ENCODE peak calls at places on chromosomes 16 and 17, in five cellular contexts. K is lung, H is MM.1S, I is cardiac muscle cell, X is colonic mucosa. F is an unnamed sample. For H3K36me3, the result is how much of the 10 kb centered on the place peaks cover.

GRCh38 chr16:4936991-4937781 is at the start of gene PPL:
- DNase-seq in K (peak), H (peak), I (peak), X (peak), F (no peak)

GRCh38 chr16:80972611-80973010 is 34.1 kb downstream of the CMC2 start:
- DNase-seq in K (no peak), H (no peak), I (no peak), X (no peak), F (no peak)

GRCh38 chr16:66380421-66380820 is 13.9 kb downstream of the CDH5 start:
- DNase-seq in K (no peak), H (no peak), I (no peak), X (no peak), F (no peak)

GRCh38 chr17:9890124-9890523 is 14.9 kb downstream of the RCVRN start:
- DNase-seq in K (no peak), H (no peak), I (peak), X (no peak), F (peak)

GRCh38 chr16:24753437-24753836 is 24.0 kb downstream of the TNRC6A start:
- DNase-seq in K (no peak), H (no peak), I (no peak), X (no peak), F (no peak)

GRCh38 chr16:24775455-24775854 is 46.0 kb downstream of the TNRC6A start:
- DNase-seq in K (peak), H (no peak), I (no peak), X (peak), F (no peak)

GRCh38 chr17:1906622-1907021 is 76.8 kb downstream of the RPA1 start:
- DNase-seq in K (no peak), H (no peak), I (peak), X (no peak), F (no peak)

GRCh38 chr16:52235186-52235585 is 311.8 kb downstream of the TOX3 start:
- DNase-seq in K (no peak), H (no peak), I (no peak), X (no peak), F (no peak)

GRCh38 chr17:14730821-14731220 is 429.9 kb downstream of the HS3ST3B1 start:
- DNase-seq in K (no peak), H (no peak), I (no peak), X (no peak), F (no peak)

GRCh38 chr16:57374067-57374534 is 1.8 kb downstream of the CX3CL1 start:
- DNase-seq in K (no peak), H (no peak), I (no peak), X (no peak), F (no peak)
- H3K4me3 ChIP-seq in K (peak), H (no peak), I (no peak), X (no peak), F (no peak)

DNA sequence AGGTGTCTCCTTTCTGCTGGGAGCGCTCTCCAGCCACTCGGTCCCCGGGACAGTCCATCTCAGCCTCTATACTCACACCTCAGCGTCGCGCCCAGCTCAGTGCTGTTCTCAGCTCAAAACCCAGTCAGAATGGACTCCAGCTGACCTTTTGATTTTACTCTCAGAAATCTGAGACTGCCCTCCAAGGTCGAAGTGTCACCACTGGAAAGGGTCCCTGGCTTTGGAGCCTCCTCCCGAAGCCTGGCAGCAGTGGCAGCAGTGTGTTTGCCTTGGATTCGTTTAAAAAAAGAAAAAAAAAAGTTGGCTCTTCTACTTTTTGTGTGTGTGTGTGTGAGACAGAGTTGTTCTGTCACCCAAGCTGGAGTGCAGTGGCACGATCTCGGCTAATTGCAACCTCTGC is 10.4 kb downstream of the KLHL36 start:
- DNase-seq in K (no peak), H (no peak), I (no peak), X (no peak), F (no peak)
- H3K36me3 ChIP-seq in K (half or more), H (under half), I (under half), X (under half), F (half or more)

GRCh38 chr16:11252482-11252931 is 3.5 kb downstream of the SOCS1 start:
- DNase-seq in K (no peak), H (no peak), I (no peak), X (no peak), F (no peak)
- H3K4me3 ChIP-seq in K (no peak), H (no peak), I (no peak), X (no peak), F (peak)

GRCh38 chr16:70269471-70269870 is 17.7 kb upstream of the EXOSC6 start:
- DNase-seq in K (no peak), H (no peak), I (no peak), X (no peak), F (no peak)
- H3K36me3 ChIP-seq in K (half or more), H (under half), I (half or more), X (under half), F (half or more)

DNA sequence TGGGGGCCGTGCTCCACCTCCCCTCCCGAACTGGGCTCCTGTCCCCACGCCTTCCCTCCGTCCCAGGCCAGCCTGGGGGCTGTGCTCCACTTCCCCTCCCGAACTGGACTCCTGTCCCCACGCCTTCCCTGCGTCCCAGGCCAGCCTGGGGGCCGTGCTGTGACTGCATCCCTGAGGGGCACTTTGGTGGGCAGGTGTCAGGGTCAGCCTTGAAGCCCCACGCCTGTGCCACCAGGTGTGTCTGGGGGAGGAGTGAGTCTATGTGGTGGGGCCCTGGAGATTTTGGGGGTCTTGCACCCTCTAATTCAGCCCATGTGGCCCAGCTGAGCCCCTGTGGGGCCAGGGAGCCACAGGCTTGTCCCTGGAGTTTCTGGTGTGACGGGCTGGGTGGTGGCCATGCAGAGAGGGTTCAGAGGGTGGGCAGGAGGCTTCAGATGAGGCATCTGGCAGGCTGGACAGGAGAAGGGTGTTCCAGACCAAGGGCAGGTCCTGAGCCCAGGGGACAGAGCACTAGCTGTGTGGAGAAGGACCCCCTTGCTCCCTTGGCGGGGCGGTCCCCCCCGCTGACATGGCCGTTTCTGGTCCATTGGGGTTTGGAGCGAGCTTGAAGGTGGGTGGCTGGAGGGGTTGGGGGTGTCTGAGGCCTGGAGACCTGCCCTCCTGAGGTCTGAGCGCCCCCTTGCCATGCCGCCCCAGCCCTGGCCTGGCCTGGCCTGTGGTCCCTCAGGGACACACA is 8.2 kb downstream of the NHERF2 start:
- DNase-seq in K (no peak), H (no peak), I (no peak), X (no peak), F (no peak)
- H3K4me3 ChIP-seq in K (peak), H (no peak), I (no peak), X (peak), F (no peak)

DNA sequence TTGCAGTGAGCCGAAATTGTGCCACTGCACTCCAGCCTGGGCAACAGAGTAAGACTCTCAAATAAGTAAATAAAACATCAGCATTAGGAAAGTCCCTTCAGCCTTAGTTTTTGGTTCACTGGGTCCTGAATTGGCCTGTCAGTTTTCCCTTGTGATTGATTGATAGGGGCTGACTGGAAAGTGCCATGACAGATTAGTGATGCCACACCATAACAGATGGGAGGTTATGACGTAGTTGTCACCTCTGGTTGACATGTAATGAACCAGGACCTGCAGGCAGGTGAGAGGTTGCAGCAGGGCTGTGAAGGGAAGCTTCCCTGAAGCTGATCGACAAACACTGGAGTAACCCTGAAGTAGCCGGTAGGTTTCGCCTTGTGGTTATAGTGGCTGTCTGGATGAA is 41.8 kb downstream of the CDH3 start:
- DNase-seq in K (no peak), H (no peak), I (no peak), X (no peak), F (no peak)
- H3K36me3 ChIP-seq in K (under half), H (under half), I (under half), X (under half), F (under half)

GRCh38 chr17:76560036-76560876 is 20.4 kb downstream of the PRCD start:
- DNase-seq in K (no peak), H (no peak), I (no peak), X (no peak), F (no peak)
- H3K4me3 ChIP-seq in K (no peak), H (peak), I (no peak), X (no peak), F (peak)

F was measured in OCI-LY7.